ENCODE peak calls at places on chromosomes 16 and 17, in four cellular contexts. U, B, X and R are unnamed samples.
A peak's percentile ranks its signal among the peaks of the same experiment; 100 is the strongest.

GRCh38 chr17:77490361-77491183 is 349.8 kb downstream of the SEC14L1 start:
- DNase-seq in U (no peak), X (no peak), B (no peak), R (no peak)

GRCh38 chr17:34980681-34981537 is 597 bp downstream of the LIG3 start:
- DNase-seq in X (peak; percentile 75), B (peak; percentile 89), U (peak; percentile 71), R (peak; percentile 75)

GRCh38 chr17:72943826-72944689 is 148.4 kb downstream of the SLC39A11 start:
- DNase-seq in X (no peak), B (no peak), U (no peak), R (no peak)

GRCh38 chr17:49819651-49820050 is 28.2 kb downstream of the TAC4 start:
- DNase-seq in X (no peak), U (no peak), B (no peak), R (no peak)

GRCh38 chr17:21167303-21167702 is 40.5 kb downstream of the DHRS7B start:
- DNase-seq in X (no peak), B (peak; percentile 10), U (no peak), R (no peak)

GRCh38 chr17:4162775-4163498 is 19.9 kb downstream of the CYB5D2 start:
- DNase-seq in U (no peak), B (no peak), X (no peak), R (no peak)

GRCh38 chr17:20206591-20206990 is 197.4 kb downstream of the SPECC1 start:
- DNase-seq in U (no peak), X (no peak), B (peak; percentile 56), R (no peak)

GRCh38 chr16:75789237-75789636 is 62.9 kb upstream of the CPHXL start:
- DNase-seq in B (peak; percentile 67), X (no peak), U (no peak), R (no peak)

GRCh38 chr17:14209215-14209614 is 27.4 kb downstream of the CDRT15 start:
- DNase-seq in X (no peak), B (no peak), U (no peak), R (no peak)

GRCh38 chr16:30949655-30950515 is 1.0 kb downstream of the ORAI3 start:
- DNase-seq in X (peak; percentile 64), B (peak; percentile 80), U (peak; percentile 90), R (peak; percentile 30)

GRCh38 chr16:26129997-26130396 is 438.2 kb downstream of the HS3ST4 start:
- DNase-seq in B (no peak), X (no peak), U (no peak), R (no peak)

GRCh38 chr17:74749262-74750038 is 1.0 kb downstream of the NHERF1 start:
- DNase-seq in B (no peak), X (peak; percentile 57), U (peak; percentile 63), R (peak; percentile 49)

GRCh38 chr17:64627797-64628196 is 34.3 kb downstream of the SMURF2 start:
- DNase-seq in B (no peak), X (no peak), U (no peak), R (no peak)